ENCODE peak calls at places on chromosome 19, in seven cellular contexts. One of them, this sample, is unnamed.

GRCh38 chr19:13920524-13920923 is 14.5 kb downstream of the CC2D1A start:
- DNase-seq in neural progenitor cell: no peak
- DNase-seq in activated CD4-positive, CD25-positive, alpha-beta regulatory T cell: no peak
- DNase-seq in activated CD4-positive, alpha-beta T cell treated with anti-CD3 and anti-CD28 coated beads, Interleukin-2, amount 50 U/mL, for 48 hours: no peak
- DNase-seq in occipital lobe: no peak
- DNase-seq in suprapubic skin: no peak
- DNase-seq in hepatic stellate cell: no peak
- DNase-seq in this sample: no peak

GRCh38 chr19:45468803-45469131 is 971 bp downstream of the FOSB start:
- DNase-seq in activated CD4-positive, CD25-positive, alpha-beta regulatory T cell: no peak
- DNase-seq in activated CD4-positive, alpha-beta T cell treated with anti-CD3 and anti-CD28 coated beads, Interleukin-2, amount 50 U/mL, for 48 hours: no peak
- DNase-seq in occipital lobe: no peak
- DNase-seq in hepatic stellate cell: peak
- DNase-seq in neural progenitor cell: no peak
- DNase-seq in suprapubic skin: no peak
- DNase-seq in this sample: no peak

GRCh38 chr19:2051771-2052704 is 994 bp upstream of the MKNK2 start:
- DNase-seq in activated CD4-positive, alpha-beta T cell treated with anti-CD3 and anti-CD28 coated beads, Interleukin-2, amount 50 U/mL, for 48 hours: peak
- DNase-seq in activated CD4-positive, CD25-positive, alpha-beta regulatory T cell: no peak
- DNase-seq in hepatic stellate cell: no peak
- DNase-seq in suprapubic skin: peak
- DNase-seq in neural progenitor cell: no peak
- DNase-seq in occipital lobe: no peak
- DNase-seq in this sample: peak

GRCh38 chr19:11843741-11844140 is 4.8 kb upstream of the ZNF439 start:
- DNase-seq in activated CD4-positive, alpha-beta T cell treated with anti-CD3 and anti-CD28 coated beads, Interleukin-2, amount 50 U/mL, for 48 hours: no peak
- DNase-seq in hepatic stellate cell: no peak
- DNase-seq in suprapubic skin: no peak
- DNase-seq in occipital lobe: no peak
- DNase-seq in activated CD4-positive, CD25-positive, alpha-beta regulatory T cell: no peak
- DNase-seq in neural progenitor cell: no peak
- DNase-seq in this sample: no peak

GRCh38 chr19:49882643-49883042 is 5.1 kb downstream of the TBC1D17 start:
- DNase-seq in activated CD4-positive, CD25-positive, alpha-beta regulatory T cell: no peak
- DNase-seq in hepatic stellate cell: no peak
- DNase-seq in suprapubic skin: no peak
- DNase-seq in activated CD4-positive, alpha-beta T cell treated with anti-CD3 and anti-CD28 coated beads, Interleukin-2, amount 50 U/mL, for 48 hours: no peak
- DNase-seq in neural progenitor cell: no peak
- DNase-seq in occipital lobe: no peak
- DNase-seq in this sample: no peak

GRCh38 chr19:50556236-50557008 is 11.8 kb downstream of the LRRC4B start:
- DNase-seq in hepatic stellate cell: peak
- DNase-seq in occipital lobe: peak
- DNase-seq in activated CD4-positive, alpha-beta T cell treated with anti-CD3 and anti-CD28 coated beads, Interleukin-2, amount 50 U/mL, for 48 hours: peak
- DNase-seq in activated CD4-positive, CD25-positive, alpha-beta regulatory T cell: peak
- DNase-seq in neural progenitor cell: peak
- DNase-seq in suprapubic skin: peak
- DNase-seq in this sample: peak

GRCh38 chr19:45716314-45717130 is 14.2 kb downstream of the FBXO46 start:
- DNase-seq in suprapubic skin: no peak
- DNase-seq in hepatic stellate cell: peak
- DNase-seq in activated CD4-positive, CD25-positive, alpha-beta regulatory T cell: no peak
- DNase-seq in neural progenitor cell: peak
- DNase-seq in activated CD4-positive, alpha-beta T cell treated with anti-CD3 and anti-CD28 coated beads, Interleukin-2, amount 50 U/mL, for 48 hours: peak
- DNase-seq in occipital lobe: no peak
- DNase-seq in this sample: peak

GRCh38 chr19:35119578-35119977 is 4.0 kb downstream of the FXYD3 start:
- DNase-seq in activated CD4-positive, CD25-positive, alpha-beta regulatory T cell: no peak
- DNase-seq in suprapubic skin: no peak
- DNase-seq in neural progenitor cell: no peak
- DNase-seq in occipital lobe: no peak
- DNase-seq in activated CD4-positive, alpha-beta T cell treated with anti-CD3 and anti-CD28 coated beads, Interleukin-2, amount 50 U/mL, for 48 hours: no peak
- DNase-seq in hepatic stellate cell: no peak
- DNase-seq in this sample: no peak

GRCh38 chr19:7637374-7638256 is 705 bp downstream of the STXBP2 start:
- DNase-seq in suprapubic skin: no peak
- DNase-seq in neural progenitor cell: peak
- DNase-seq in occipital lobe: no peak
- DNase-seq in activated CD4-positive, CD25-positive, alpha-beta regulatory T cell: no peak
- DNase-seq in hepatic stellate cell: peak
- DNase-seq in activated CD4-positive, alpha-beta T cell treated with anti-CD3 and anti-CD28 coated beads, Interleukin-2, amount 50 U/mL, for 48 hours: peak
- DNase-seq in this sample: no peak

GRCh38 chr19:3434630-3435553 is 45.4 kb downstream of the SMIM24 start:
- DNase-seq in activated CD4-positive, alpha-beta T cell treated with anti-CD3 and anti-CD28 coated beads, Interleukin-2, amount 50 U/mL, for 48 hours: peak
- DNase-seq in occipital lobe: peak
- DNase-seq in activated CD4-positive, CD25-positive, alpha-beta regulatory T cell: peak
- DNase-seq in neural progenitor cell: peak
- DNase-seq in hepatic stellate cell: peak
- DNase-seq in suprapubic skin: peak
- DNase-seq in this sample: peak